ENCODE peak calls at places on chromosomes 5 and 9, in eight cellular contexts. J is foreskin fibroblast, V is neuronal stem cell, A is adrenal gland, H is heart right ventricle, F is left ventricle myocardium inferior, B is adipocyte, E is astrocyte of the cerebellum. D is an unnamed sample.

GRCh38 chr5:55160493-55161209 is 680 bp downstream of the GPX8 start:
- DNase-seq in F (peak; percentile 21), V (no peak), J (peak; percentile 91), E (peak; percentile 92), H (peak; percentile 53), A (peak; percentile 67), B (peak; percentile 97), D (peak; percentile 56)

GRCh38 chr5:150400327-150401075 is 12.2 kb downstream of the CD74 start:
- DNase-seq in E (no peak), H (no peak), A (no peak), J (no peak), B (no peak), F (no peak), V (no peak), D (peak; percentile 10)

GRCh38 chr5:124438390-124439380 is 307.8 kb downstream of the ZNF608 start:
- DNase-seq in F (no peak), B (no peak), E (no peak), H (no peak), A (no peak), J (no peak), V (no peak), D (no peak)

GRCh38 chr5:82018462-82018861 is 46.6 kb downstream of the ATG10 start:
- DNase-seq in J (no peak), A (no peak), E (no peak), B (peak; percentile 15), V (peak; percentile 11), H (peak; percentile 29), F (no peak), D (peak; percentile 58)

GRCh38 chr5:32230356-32231099 is 56.4 kb upstream of the GOLPH3 start:
- DNase-seq in V (no peak), A (no peak), E (no peak), J (no peak), B (no peak), H (no peak), F (no peak), D (no peak)

GRCh38 chr5:95664204-95664786 is 17.7 kb downstream of the RFESD start:
- DNase-seq in B (peak; percentile 78), E (no peak), H (no peak), F (no peak), A (peak; percentile 19), J (no peak), V (peak; percentile 11), D (no peak)

GRCh38 chr5:60295423-60295822 is 401.9 kb upstream of the PDE4D start:
- DNase-seq in J (peak; percentile 20), V (peak; percentile 9), H (peak; percentile 12), B (peak; percentile 39), E (peak; percentile 3), A (no peak), F (no peak), D (no peak)

GRCh38 chr5:101679816-101680215 is 616.3 kb downstream of the SLCO4C1 start:
- DNase-seq in E (no peak), J (no peak), V (no peak), A (no peak), H (no peak), F (no peak), B (peak; percentile 7), D (no peak)

GRCh38 chr5:143968071-143968878 is 156.3 kb downstream of the HMHB1 start:
- DNase-seq in B (peak; percentile 79), V (peak; percentile 23), J (peak; percentile 71), E (peak; percentile 52), A (no peak), H (no peak), F (no peak), D (no peak)

GRCh38 chr5:35884125-35884788 is 27.6 kb downstream of the IL7R start:
- DNase-seq in A (no peak), V (no peak), J (peak; percentile 86), B (peak; percentile 68), F (no peak), H (no peak), E (peak; percentile 37), D (no peak)

GRCh38 chr5:72661405-72661804 is 154.2 kb upstream of the ZNF366 start:
- DNase-seq in E (no peak), B (peak; percentile 22), V (no peak), H (no peak), A (no peak), J (peak; percentile 36), F (no peak), D (no peak)

GRCh38 chr9:79213417-79214125 is 358.2 kb upstream of the TLE4 start:
- DNase-seq in F (no peak), E (no peak), A (no peak), V (no peak), B (no peak), H (no peak), J (peak; percentile 41), D (no peak)

GRCh38 chr5:150422075-150422474 is 9.4 kb upstream of the CD74 start:
- DNase-seq in V (no peak), E (no peak), B (no peak), J (no peak), F (no peak), A (no peak), H (no peak), D (no peak)

GRCh38 chr5:13081116-13081515 is 863.4 kb downstream of the DNAH5 start:
- DNase-seq in B (no peak), E (no peak), J (no peak), H (no peak), V (no peak), F (no peak), A (no peak), D (no peak)

GRCh38 chr9:18274693-18275092 is 199.3 kb upstream of the ADAMTSL1 start:
- DNase-seq in E (peak; percentile 49), H (no peak), A (no peak), J (no peak), V (no peak), F (no peak), B (peak; percentile 75), D (no peak)

DNA sequence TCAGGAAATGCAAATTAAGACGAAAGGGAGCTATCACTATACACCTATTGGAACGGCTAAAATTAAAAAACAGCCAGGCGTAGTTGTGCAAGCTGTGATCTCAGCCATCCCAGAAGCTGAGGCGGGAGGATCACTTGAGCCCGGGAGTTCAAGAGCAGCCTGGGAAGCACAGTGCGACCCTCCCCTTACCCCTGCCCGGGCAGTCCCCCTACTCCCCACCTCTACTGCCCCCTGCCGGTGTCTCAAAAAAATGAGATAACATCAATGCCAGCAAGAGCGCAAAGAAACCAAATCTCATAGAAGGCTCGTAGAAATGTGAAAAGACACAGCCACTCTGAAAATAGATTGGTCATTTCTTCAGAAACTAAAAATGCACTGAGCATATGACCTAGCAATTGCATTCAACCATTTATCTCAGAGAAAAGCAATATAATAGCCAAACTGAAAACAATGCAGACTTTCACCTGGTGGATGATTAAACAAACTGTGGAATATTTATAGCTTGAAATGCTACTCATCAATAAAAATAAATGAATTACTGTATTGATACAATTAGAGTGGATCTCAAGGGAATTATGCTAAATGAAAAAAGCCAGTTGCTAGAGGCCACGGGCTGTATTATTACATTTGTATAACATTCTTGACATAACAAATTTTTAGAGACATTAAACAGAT is 20.6 kb downstream of the OR2V2 start:
- DNase-seq in A (no peak), V (no peak), H (no peak), B (peak; percentile 48), E (no peak), F (no peak), J (no peak), D (no peak)
- H3K4me3 ChIP-seq in A (no peak overlapping the region), V (no peak overlapping the region), H (no peak overlapping the region), B (no peak overlapping the region), E (no peak overlapping the region), F (no peak overlapping the region), J (no peak overlapping the region), D (no peak overlapping the region)

GRCh38 chr9:136222166-136222895 is 17.4 kb upstream of the LHX3 start:
- DNase-seq in J (no peak), V (no peak), H (no peak), F (no peak), B (no peak), A (no peak), E (no peak), D (no peak)

GRCh38 chr9:136225366-136225747 is 20.3 kb downstream of the QSOX2 start:
- DNase-seq in H (no peak), A (no peak), E (no peak), J (no peak), V (no peak), F (no peak), B (no peak), D (no peak)

GRCh38 chr9:136223871-136224640 is 19.1 kb upstream of the LHX3 start:
- DNase-seq in V (no peak), H (no peak), J (no peak), E (no peak), B (no peak), F (no peak), A (no peak), D (no peak)

GRCh38 chr9:136220017-136220729 is 15.2 kb upstream of the LHX3 start:
- DNase-seq in H (no peak), F (no peak), V (no peak), J (no peak), E (no peak), B (no peak), A (peak; percentile 72), D (no peak)

DNA sequence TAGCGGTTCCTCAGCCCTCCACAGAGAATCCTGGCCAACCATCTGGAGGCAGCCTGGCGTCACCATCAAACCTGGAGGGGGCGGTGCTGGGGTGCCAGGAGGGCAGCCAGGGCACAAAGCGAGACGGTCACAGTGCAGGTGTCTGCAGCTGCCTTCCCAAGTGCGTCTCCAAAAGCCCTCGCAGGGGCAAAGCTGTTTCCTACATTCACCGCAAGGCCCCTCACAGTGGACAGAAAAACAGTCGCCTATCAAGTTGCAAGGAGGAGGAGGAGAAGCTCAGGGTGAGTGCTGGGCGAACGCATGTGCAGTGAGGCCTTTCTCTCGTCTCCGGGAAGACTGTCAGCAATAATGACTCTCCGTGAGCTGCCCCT is 18.0 kb upstream of the LHX3 start:
- DNase-seq in B (no peak), A (no peak), E (no peak), V (no peak), F (no peak), H (no peak), J (no peak), D (no peak)
- H3K4me3 ChIP-seq in B (no peak overlapping the region), A (no peak overlapping the region), E (no peak overlapping the region), V (no peak overlapping the region), F (no peak overlapping the region), H (no peak overlapping the region), J (no peak overlapping the region), D (no peak overlapping the region)

GRCh38 chr5:1594336-1595106 is 70.8 kb upstream of the LPCAT1 start:
- DNase-seq in J (peak; percentile 29), F (peak; percentile 80), A (peak; percentile 74), E (no peak), H (peak; percentile 76), B (no peak), V (peak; percentile 90), D (peak; percentile 76)
- H3K4me3 ChIP-seq in J (peak overlapping the region; percentile 61), F (peak overlapping the region; percentile 74), A (peak overlapping the region; percentile 76), E (peak overlapping the region; percentile 42), H (peak overlapping the region; percentile 30), B (peak overlapping the region; percentile 81), V (peak overlapping the region; percentile 94), D (peak overlapping the region; percentile 65)

DNA sequence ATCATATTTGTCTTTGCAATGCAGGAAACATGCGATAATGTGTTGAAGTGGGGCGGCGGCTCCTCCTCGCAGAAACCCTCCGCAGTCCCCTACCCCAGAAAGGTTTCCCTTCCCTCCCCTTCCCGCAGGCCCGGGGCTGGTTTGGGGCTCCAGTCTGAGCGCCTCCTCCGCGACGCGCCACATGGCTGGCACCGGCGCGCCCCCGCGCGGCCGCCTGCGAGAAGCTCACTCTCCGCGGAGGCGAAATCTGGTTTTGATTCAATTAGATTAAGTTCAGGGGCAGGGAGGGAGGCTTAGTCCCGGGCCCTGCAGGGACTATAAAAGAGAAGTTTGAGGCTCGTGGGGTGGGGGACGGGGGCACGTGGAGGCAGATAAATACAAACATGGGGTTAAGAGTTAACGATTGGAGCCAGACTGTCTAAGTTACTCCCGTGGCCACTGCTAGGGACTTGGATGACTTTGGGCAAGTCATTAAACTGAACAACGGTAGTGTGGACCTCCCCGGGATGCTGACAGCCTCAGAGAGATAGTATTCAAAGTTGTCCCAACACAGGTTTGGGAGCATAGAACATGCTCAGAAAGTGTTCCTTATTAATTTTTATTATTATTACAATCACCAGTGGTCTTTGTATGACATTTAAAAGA is 69.4 kb downstream of the MSX2 start:
- DNase-seq in A (peak; percentile 51), F (peak; percentile 47), B (peak; percentile 92), V (peak; percentile 62), J (peak; percentile 40), E (peak; percentile 39), H (peak; percentile 34), D (peak; percentile 37)
- H3K4me3 ChIP-seq in A (no peak overlapping the region), F (no peak overlapping the region), B (no peak overlapping the region), V (no peak overlapping the region), J (no peak overlapping the region), E (no peak overlapping the region), H (no peak overlapping the region), D (no peak overlapping the region)